ENCODE peak calls at places on chromosomes 3 and 15, in ten cellular contexts. One of them, this sample, is unnamed.

GRCh38 chr15:98889930-98890695 is 117.5 kb downstream of the PGPEP1L start:
- DNase-seq in endothelial cell of umbilical vein: peak
- DNase-seq in neural progenitor cell: no peak
- DNase-seq in mesenchymal stem cell: peak
- DNase-seq in astrocyte: peak
- DNase-seq in PC-3: peak
- DNase-seq in fibroblast of lung: peak
- DNase-seq in GM23248: peak
- DNase-seq in MM.1S: no peak
- DNase-seq in hepatocyte: peak
- DNase-seq in this sample: peak

GRCh38 chr3:99663981-99664380 is 25.6 kb downstream of the COL8A1 start:
- DNase-seq in neural progenitor cell: no peak
- DNase-seq in endothelial cell of umbilical vein: peak
- DNase-seq in hepatocyte: no peak
- DNase-seq in GM23248: no peak
- DNase-seq in fibroblast of lung: no peak
- DNase-seq in MM.1S: no peak
- DNase-seq in mesenchymal stem cell: no peak
- DNase-seq in PC-3: peak
- DNase-seq in astrocyte: no peak
- DNase-seq in this sample: no peak

GRCh38 chr15:29278436-29279099 is 8.9 kb upstream of the NSMCE3 start:
- DNase-seq in neural progenitor cell: no peak
- DNase-seq in GM23248: peak
- DNase-seq in mesenchymal stem cell: peak
- DNase-seq in astrocyte: peak
- DNase-seq in fibroblast of lung: peak
- DNase-seq in MM.1S: no peak
- DNase-seq in endothelial cell of umbilical vein: no peak
- DNase-seq in PC-3: peak
- DNase-seq in hepatocyte: peak
- DNase-seq in this sample: peak

GRCh38 chr3:71575433-71575832 is 8.1 kb downstream of the FOXP1 start:
- DNase-seq in astrocyte: no peak
- DNase-seq in MM.1S: no peak
- DNase-seq in mesenchymal stem cell: no peak
- DNase-seq in GM23248: no peak
- DNase-seq in neural progenitor cell: no peak
- DNase-seq in fibroblast of lung: no peak
- DNase-seq in hepatocyte: no peak
- DNase-seq in endothelial cell of umbilical vein: no peak
- DNase-seq in PC-3: no peak
- DNase-seq in this sample: no peak

GRCh38 chr3:67384790-67385397 is 269.5 kb downstream of the SUCLG2 start:
- DNase-seq in hepatocyte: peak
- DNase-seq in mesenchymal stem cell: peak
- DNase-seq in GM23248: peak
- DNase-seq in neural progenitor cell: peak
- DNase-seq in endothelial cell of umbilical vein: peak
- DNase-seq in fibroblast of lung: peak
- DNase-seq in PC-3: peak
- DNase-seq in MM.1S: no peak
- DNase-seq in astrocyte: peak
- DNase-seq in this sample: peak

GRCh38 chr3:159039286-159039685 is 237.4 kb downstream of the MFSD1 start:
- DNase-seq in mesenchymal stem cell: no peak
- DNase-seq in fibroblast of lung: no peak
- DNase-seq in MM.1S: no peak
- DNase-seq in astrocyte: no peak
- DNase-seq in neural progenitor cell: no peak
- DNase-seq in GM23248: no peak
- DNase-seq in hepatocyte: no peak
- DNase-seq in endothelial cell of umbilical vein: no peak
- DNase-seq in PC-3: no peak
- DNase-seq in this sample: no peak

GRCh38 chr3:142904639-142905441 is 16.0 kb upstream of the PCOLCE2 start:
- DNase-seq in astrocyte: peak
- DNase-seq in PC-3: peak
- DNase-seq in endothelial cell of umbilical vein: no peak
- DNase-seq in fibroblast of lung: peak
- DNase-seq in GM23248: peak
- DNase-seq in mesenchymal stem cell: no peak
- DNase-seq in neural progenitor cell: peak
- DNase-seq in hepatocyte: peak
- DNase-seq in MM.1S: peak
- DNase-seq in this sample: no peak

GRCh38 chr15:70627734-70628541 is 135.4 kb downstream of the UACA start:
- DNase-seq in GM23248: peak
- DNase-seq in PC-3: no peak
- DNase-seq in mesenchymal stem cell: no peak
- DNase-seq in endothelial cell of umbilical vein: no peak
- DNase-seq in fibroblast of lung: no peak
- DNase-seq in neural progenitor cell: no peak
- DNase-seq in astrocyte: peak
- DNase-seq in MM.1S: no peak
- DNase-seq in hepatocyte: no peak
- DNase-seq in this sample: no peak

GRCh38 chr3:17469954-17470353 is 272.5 kb downstream of the TBC1D5 start:
- DNase-seq in GM23248: no peak
- DNase-seq in endothelial cell of umbilical vein: no peak
- DNase-seq in PC-3: no peak
- DNase-seq in fibroblast of lung: no peak
- DNase-seq in astrocyte: no peak
- DNase-seq in hepatocyte: no peak
- DNase-seq in MM.1S: no peak
- DNase-seq in mesenchymal stem cell: no peak
- DNase-seq in neural progenitor cell: no peak
- DNase-seq in this sample: no peak

GRCh38 chr3:111072016-111072891 is 638 bp downstream of the NECTIN3 start:
- DNase-seq in astrocyte: peak
- DNase-seq in hepatocyte: peak
- DNase-seq in GM23248: peak
- DNase-seq in mesenchymal stem cell: peak
- DNase-seq in neural progenitor cell: peak
- DNase-seq in PC-3: peak
- DNase-seq in MM.1S: peak
- DNase-seq in fibroblast of lung: peak
- DNase-seq in endothelial cell of umbilical vein: peak
- DNase-seq in this sample: peak

GRCh38 chr15:59746777-59747176 is 57.7 kb upstream of the BNIP2 start:
- DNase-seq in neural progenitor cell: no peak
- DNase-seq in GM23248: no peak
- DNase-seq in endothelial cell of umbilical vein: no peak
- DNase-seq in MM.1S: no peak
- DNase-seq in astrocyte: no peak
- DNase-seq in mesenchymal stem cell: no peak
- DNase-seq in PC-3: no peak
- DNase-seq in fibroblast of lung: no peak
- DNase-seq in hepatocyte: no peak
- DNase-seq in this sample: no peak

GRCh38 chr3:105976211-105976610 is 107.4 kb upstream of the CBLB start:
- DNase-seq in GM23248: no peak
- DNase-seq in fibroblast of lung: peak
- DNase-seq in hepatocyte: no peak
- DNase-seq in endothelial cell of umbilical vein: no peak
- DNase-seq in neural progenitor cell: no peak
- DNase-seq in mesenchymal stem cell: no peak
- DNase-seq in astrocyte: no peak
- DNase-seq in MM.1S: no peak
- DNase-seq in PC-3: no peak
- DNase-seq in this sample: peak

GRCh38 chr3:126208182-126208581 is 27.8 kb upstream of the ALDH1L1 start:
- DNase-seq in GM23248: no peak
- DNase-seq in MM.1S: no peak
- DNase-seq in mesenchymal stem cell: no peak
- DNase-seq in endothelial cell of umbilical vein: no peak
- DNase-seq in hepatocyte: no peak
- DNase-seq in neural progenitor cell: no peak
- DNase-seq in astrocyte: no peak
- DNase-seq in fibroblast of lung: no peak
- DNase-seq in PC-3: no peak
- DNase-seq in this sample: no peak
- H2AFZ ChIP-seq in GM23248: no peak
- H2AFZ ChIP-seq in MM.1S: no peak
- H2AFZ ChIP-seq in mesenchymal stem cell: no peak
- H2AFZ ChIP-seq in endothelial cell of umbilical vein: no peak
- H2AFZ ChIP-seq in hepatocyte: no peak
- H2AFZ ChIP-seq in neural progenitor cell: no peak
- H2AFZ ChIP-seq in astrocyte: peak
- H2AFZ ChIP-seq in fibroblast of lung: peak
- H2AFZ ChIP-seq in PC-3: peak
- H2AFZ ChIP-seq in this sample: peak

GRCh38 chr3:116947148-116947547 is 237.6 kb downstream of the TUSC7 start:
- DNase-seq in GM23248: no peak
- DNase-seq in hepatocyte: no peak
- DNase-seq in mesenchymal stem cell: no peak
- DNase-seq in fibroblast of lung: no peak
- DNase-seq in neural progenitor cell: no peak
- DNase-seq in MM.1S: no peak
- DNase-seq in PC-3: no peak
- DNase-seq in endothelial cell of umbilical vein: no peak
- DNase-seq in astrocyte: no peak
- DNase-seq in this sample: no peak

GRCh38 chr3:116946376-116946775 is 236.8 kb downstream of the TUSC7 start:
- DNase-seq in GM23248: no peak
- DNase-seq in mesenchymal stem cell: peak
- DNase-seq in MM.1S: no peak
- DNase-seq in endothelial cell of umbilical vein: no peak
- DNase-seq in PC-3: no peak
- DNase-seq in fibroblast of lung: no peak
- DNase-seq in hepatocyte: no peak
- DNase-seq in astrocyte: no peak
- DNase-seq in neural progenitor cell: no peak
- DNase-seq in this sample: no peak

GRCh38 chr3:116950302-116951055 is 240.9 kb downstream of the TUSC7 start:
- DNase-seq in endothelial cell of umbilical vein: no peak
- DNase-seq in fibroblast of lung: no peak
- DNase-seq in hepatocyte: no peak
- DNase-seq in neural progenitor cell: peak
- DNase-seq in mesenchymal stem cell: no peak
- DNase-seq in PC-3: no peak
- DNase-seq in GM23248: no peak
- DNase-seq in MM.1S: no peak
- DNase-seq in astrocyte: no peak
- DNase-seq in this sample: no peak

GRCh38 chr3:116947809-116948208 is 238.2 kb downstream of the TUSC7 start:
- DNase-seq in neural progenitor cell: no peak
- DNase-seq in astrocyte: no peak
- DNase-seq in hepatocyte: no peak
- DNase-seq in endothelial cell of umbilical vein: no peak
- DNase-seq in GM23248: no peak
- DNase-seq in fibroblast of lung: no peak
- DNase-seq in PC-3: no peak
- DNase-seq in mesenchymal stem cell: no peak
- DNase-seq in MM.1S: peak
- DNase-seq in this sample: no peak

DNA sequence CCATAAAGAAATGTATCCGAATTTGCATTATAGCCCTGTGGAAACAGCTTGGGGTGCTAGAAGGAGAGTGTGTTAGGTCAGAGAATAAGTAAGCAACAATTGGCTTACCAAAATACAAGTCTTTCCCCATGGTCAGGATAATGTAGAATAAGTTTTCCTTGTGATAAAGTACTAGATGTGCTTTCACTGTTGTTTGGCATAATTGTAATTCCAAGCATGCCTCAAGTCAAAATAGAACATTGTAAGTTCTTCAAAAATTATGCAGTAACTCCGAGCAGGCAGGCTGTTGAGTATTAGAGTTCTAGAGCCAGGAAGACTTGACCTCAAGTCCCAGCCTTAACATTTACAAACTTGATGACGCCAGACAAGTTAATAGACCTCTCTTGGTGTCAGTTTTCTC is 242.0 kb downstream of the TUSC7 start:
- DNase-seq in PC-3: no peak
- DNase-seq in neural progenitor cell: no peak
- DNase-seq in hepatocyte: no peak
- DNase-seq in fibroblast of lung: no peak
- DNase-seq in MM.1S: no peak
- DNase-seq in mesenchymal stem cell: peak
- DNase-seq in endothelial cell of umbilical vein: no peak
- DNase-seq in GM23248: no peak
- DNase-seq in astrocyte: no peak
- DNase-seq in this sample: peak
- H2AFZ ChIP-seq in PC-3: no peak
- H2AFZ ChIP-seq in neural progenitor cell: no peak
- H2AFZ ChIP-seq in hepatocyte: no peak
- H2AFZ ChIP-seq in fibroblast of lung: no peak
- H2AFZ ChIP-seq in MM.1S: no peak
- H2AFZ ChIP-seq in mesenchymal stem cell: no peak
- H2AFZ ChIP-seq in endothelial cell of umbilical vein: no peak
- H2AFZ ChIP-seq in GM23248: no peak
- H2AFZ ChIP-seq in astrocyte: no peak
- H2AFZ ChIP-seq in this sample: no peak

GRCh38 chr3:64865872-64866588 is 178.2 kb upstream of the ADAMTS9 start:
- DNase-seq in hepatocyte: peak
- DNase-seq in endothelial cell of umbilical vein: no peak
- DNase-seq in astrocyte: no peak
- DNase-seq in mesenchymal stem cell: no peak
- DNase-seq in fibroblast of lung: no peak
- DNase-seq in MM.1S: no peak
- DNase-seq in GM23248: no peak
- DNase-seq in PC-3: no peak
- DNase-seq in neural progenitor cell: no peak
- DNase-seq in this sample: no peak
- H2AFZ ChIP-seq in hepatocyte: no peak
- H2AFZ ChIP-seq in endothelial cell of umbilical vein: no peak
- H2AFZ ChIP-seq in astrocyte: no peak
- H2AFZ ChIP-seq in mesenchymal stem cell: no peak
- H2AFZ ChIP-seq in fibroblast of lung: no peak
- H2AFZ ChIP-seq in MM.1S: no peak
- H2AFZ ChIP-seq in GM23248: no peak
- H2AFZ ChIP-seq in PC-3: no peak
- H2AFZ ChIP-seq in neural progenitor cell: no peak
- H2AFZ ChIP-seq in this sample: no peak

GRCh38 chr15:31470756-31471155 is 144.1 kb downstream of the KLF13 start:
- DNase-seq in neural progenitor cell: no peak
- DNase-seq in mesenchymal stem cell: no peak
- DNase-seq in hepatocyte: no peak
- DNase-seq in astrocyte: no peak
- DNase-seq in fibroblast of lung: no peak
- DNase-seq in MM.1S: no peak
- DNase-seq in endothelial cell of umbilical vein: no peak
- DNase-seq in GM23248: no peak
- DNase-seq in PC-3: no peak
- DNase-seq in this sample: no peak
- H2AFZ ChIP-seq in neural progenitor cell: no peak
- H2AFZ ChIP-seq in mesenchymal stem cell: no peak
- H2AFZ ChIP-seq in hepatocyte: no peak
- H2AFZ ChIP-seq in astrocyte: no peak
- H2AFZ ChIP-seq in fibroblast of lung: no peak
- H2AFZ ChIP-seq in MM.1S: no peak
- H2AFZ ChIP-seq in endothelial cell of umbilical vein: no peak
- H2AFZ ChIP-seq in GM23248: no peak
- H2AFZ ChIP-seq in PC-3: no peak
- H2AFZ ChIP-seq in this sample: no peak

GRCh38 chr3:41915353-41915752 is 46.5 kb downstream of the ULK4 start:
- DNase-seq in GM23248: no peak
- DNase-seq in astrocyte: no peak
- DNase-seq in fibroblast of lung: no peak
- DNase-seq in hepatocyte: no peak
- DNase-seq in PC-3: no peak
- DNase-seq in endothelial cell of umbilical vein: no peak
- DNase-seq in mesenchymal stem cell: no peak
- DNase-seq in neural progenitor cell: no peak
- DNase-seq in MM.1S: no peak
- DNase-seq in this sample: no peak
- H2AFZ ChIP-seq in GM23248: no peak
- H2AFZ ChIP-seq in astrocyte: no peak
- H2AFZ ChIP-seq in fibroblast of lung: no peak
- H2AFZ ChIP-seq in hepatocyte: no peak
- H2AFZ ChIP-seq in PC-3: no peak
- H2AFZ ChIP-seq in endothelial cell of umbilical vein: no peak
- H2AFZ ChIP-seq in mesenchymal stem cell: no peak
- H2AFZ ChIP-seq in neural progenitor cell: no peak
- H2AFZ ChIP-seq in MM.1S: no peak
- H2AFZ ChIP-seq in this sample: no peak

This sample was measured in IMR-90.